ENCODE peak calls at places on chromosomes 11 and 22, in six cellular contexts. E is transverse colon, H is left cardiac atrium, B is left lobe of liver, S is islet precursor cell, T is AG09319. I is an unnamed sample.

GRCh38 chr11:63614136-63614664 is at the start of gene PLAAT3:
- DNase-seq in E (peak; percentile 78), H (peak; percentile 92), B (peak; percentile 94), S (peak; percentile 90), T (no peak), I (peak; percentile 85)

GRCh38 chr22:37805878-37806277 is 1.9 kb upstream of the GCAT start:
- DNase-seq in E (no peak), H (no peak), B (no peak), S (no peak), T (no peak), I (no peak)

GRCh38 chr11:61168858-61169257 is 7.6 kb upstream of the VPS37C start:
- DNase-seq in E (no peak), H (no peak), B (no peak), S (no peak), T (no peak), I (no peak)

GRCh38 chr22:36546932-36547331 is 18.0 kb upstream of the EIF3D start:
- DNase-seq in E (no peak), H (no peak), B (no peak), S (peak; percentile 90), T (no peak), I (no peak)

GRCh38 chr11:76162336-76163288 is 43.7 kb downstream of the WNT11 start:
- DNase-seq in E (no peak), H (peak; percentile 17), B (no peak), S (no peak), T (no peak), I (peak; percentile 40)

GRCh38 chr11:75597636-75598035 is 35.6 kb downstream of the SERPINH1 start:
- DNase-seq in E (no peak), H (no peak), B (no peak), S (peak; percentile 74), T (no peak), I (peak; percentile 76)

GRCh38 chr22:30947163-30947820 is 21.3 kb downstream of the MORC2 start:
- DNase-seq in E (peak; percentile 37), H (peak; percentile 58), B (peak; percentile 44), S (peak; percentile 75), T (no peak), I (peak; percentile 51)

GRCh38 chr22:47192651-47193437 is 430.4 kb downstream of the TBC1D22A start:
- DNase-seq in E (peak; percentile 84), H (no peak), B (peak; percentile 40), S (peak; percentile 50), T (no peak), I (peak; percentile 45)

GRCh38 chr11:121521145-121522042 is 68.6 kb upstream of the SORL1-AS1 start:
- DNase-seq in E (no peak), H (no peak), B (no peak), S (no peak), T (no peak), I (no peak)

GRCh38 chr11:130782361-130783221 is 133.7 kb downstream of the SNX19 start:
- DNase-seq in E (no peak), H (no peak), B (no peak), S (peak; percentile 77), T (no peak), I (peak; percentile 68)

GRCh38 chr11:44987506-44987905 is 36.8 kb upstream of the TP53I11 start:
- DNase-seq in E (no peak), H (no peak), B (peak; percentile 36), S (peak; percentile 38), T (no peak), I (no peak)

GRCh38 chr11:47035108-47035507 is 98.5 kb downstream of the CSTPP1 start:
- DNase-seq in E (no peak), H (no peak), B (no peak), S (no peak), T (no peak), I (no peak)

GRCh38 chr11:35305670-35306382 is 113.5 kb downstream of the SLC1A2 start:
- DNase-seq in E (peak; percentile 37), H (no peak), B (no peak), S (peak; percentile 69), T (no peak), I (peak; percentile 66)

GRCh38 chr22:23180893-23181762 is 819 bp downstream of the BCR start:
- DNase-seq in E (peak; percentile 22), H (no peak), B (no peak), S (no peak), T (no peak), I (no peak)

GRCh38 chr11:111356660-111357048 is 22.4 kb downstream of the POU2AF1 start:
- DNase-seq in E (no peak), H (no peak), B (no peak), S (no peak), T (no peak), I (no peak)

GRCh38 chr11:69868871-69869270 is 49.7 kb upstream of the FGF3 start:
- DNase-seq in E (no peak), H (no peak), B (no peak), S (no peak), T (no peak), I (no peak)

GRCh38 chr11:12167098-12167999 is 57.0 kb downstream of the MICAL2 start:
- DNase-seq in E (peak; percentile 74), H (no peak), B (no peak), S (peak; percentile 92), T (no peak), I (peak; percentile 58)

GRCh38 chr22:44824271-44824670 is 71.9 kb downstream of the ARHGAP8 start:
- DNase-seq in E (no peak), H (no peak), B (no peak), S (no peak), T (no peak), I (no peak)

GRCh38 chr11:61637287-61637686 is 42.9 kb upstream of the DAGLA start:
- DNase-seq in E (no peak), H (no peak), B (no peak), S (no peak), T (no peak), I (no peak)

GRCh38 chr11:112296044-112296443 is 35.4 kb upstream of the PLET1 start:
- DNase-seq in E (no peak), H (no peak), B (no peak), S (no peak), T (no peak), I (no peak)

GRCh38 chr22:44260216-44261035 is 52.3 kb downstream of the SHISAL1 start:
- DNase-seq in E (no peak), H (no peak), B (peak; percentile 30), S (peak; percentile 34), T (no peak), I (no peak)

GRCh38 chr11:68297812-68298658 is 14.4 kb upstream of the LRP5 start:
- DNase-seq in E (peak; percentile 91), H (peak; percentile 83), B (peak; percentile 97), S (peak; percentile 89), T (peak; percentile 10), I (peak; percentile 89)

GRCh38 chr11:20887137-20887536 is 217.8 kb downstream of the NELL1 start:
- DNase-seq in E (no peak), H (no peak), B (no peak), S (no peak), T (no peak), I (no peak)

GRCh38 chr22:25987948-25988347 is 181.3 kb upstream of the SEZ6L start:
- DNase-seq in E (no peak), H (no peak), B (no peak), S (no peak), T (no peak), I (no peak)

GRCh38 chr11:111944651-111945051 is 7.5 kb downstream of the DIXDC1 start:
- DNase-seq in E (no peak), H (no peak), B (no peak), S (no peak), T (no peak), I (no peak)

GRCh38 chr11:116421529-116422185 is 351.1 kb downstream of the BUD13 start:
- DNase-seq in E (no peak), H (no peak), B (no peak), S (no peak), T (no peak), I (no peak)

GRCh38 chr11:44275241-44275640 is 34.7 kb downstream of the ALX4 start:
- DNase-seq in E (no peak), H (no peak), B (no peak), S (no peak), T (no peak), I (no peak)

GRCh38 chr11:86811637-86812321 is 11.4 kb downstream of the PRSS23 start:
- DNase-seq in E (no peak), H (no peak), B (no peak), S (peak; percentile 89), T (no peak), I (peak; percentile 49)